ENCODE peak calls at places on chromosomes 1 and 21, in four cellular contexts. One of them, this sample, is unnamed.

GRCh38 chr1:67618285-67619018 is 66.5 kb upstream of the GADD45A start:
- DNase-seq in sigmoid colon: peak
- DNase-seq in GM12892: no peak
- DNase-seq in GM12891: no peak
- DNase-seq in this sample: no peak

GRCh38 chr1:41353744-41354143 is 7.5 kb upstream of the FOXO6 start:
- DNase-seq in GM12891: no peak
- DNase-seq in GM12892: peak
- DNase-seq in sigmoid colon: no peak
- DNase-seq in this sample: peak

GRCh38 chr1:55197106-55197505 is 18.1 kb downstream of the USP24 start:
- DNase-seq in GM12891: no peak
- DNase-seq in sigmoid colon: no peak
- DNase-seq in GM12892: no peak
- DNase-seq in this sample: no peak

GRCh38 chr1:53771648-53772047 is 32.7 kb upstream of the GLIS1 start:
- DNase-seq in GM12892: no peak
- DNase-seq in sigmoid colon: no peak
- DNase-seq in GM12891: no peak
- DNase-seq in this sample: no peak

GRCh38 chr1:230501845-230502244 is 75.7 kb upstream of the PGBD5 start:
- DNase-seq in sigmoid colon: no peak
- DNase-seq in GM12892: no peak
- DNase-seq in GM12891: no peak
- DNase-seq in this sample: no peak

GRCh38 chr1:205317311-205317917 is 4.1 kb downstream of the NUAK2 start:
- DNase-seq in sigmoid colon: no peak
- DNase-seq in GM12892: no peak
- DNase-seq in GM12891: no peak
- DNase-seq in this sample: no peak

GRCh38 chr1:198118136-198118535 is 38.7 kb upstream of the NEK7 start:
- DNase-seq in GM12891: no peak
- DNase-seq in sigmoid colon: peak
- DNase-seq in GM12892: no peak
- DNase-seq in this sample: no peak

GRCh38 chr1:40986328-40986783 is 6.9 kb downstream of the CTPS1 start:
- DNase-seq in GM12891: no peak
- DNase-seq in sigmoid colon: no peak
- DNase-seq in GM12892: no peak
- DNase-seq in this sample: no peak

GRCh38 chr1:245094954-245095353 is 59.8 kb upstream of the KIF26B start:
- DNase-seq in sigmoid colon: no peak
- DNase-seq in GM12891: no peak
- DNase-seq in GM12892: no peak
- DNase-seq in this sample: no peak

GRCh38 chr1:117653732-117654484 is 48.1 kb downstream of the TENT5C start:
- DNase-seq in sigmoid colon: no peak
- DNase-seq in GM12891: no peak
- DNase-seq in GM12892: no peak
- DNase-seq in this sample: no peak

GRCh38 chr1:58732087-58732486 is 32.2 kb upstream of the MYSM1 start:
- DNase-seq in sigmoid colon: no peak
- DNase-seq in GM12891: no peak
- DNase-seq in GM12892: no peak
- DNase-seq in this sample: no peak

GRCh38 chr1:221394011-221394544 is 347.8 kb downstream of the DUSP10 start:
- DNase-seq in sigmoid colon: no peak
- DNase-seq in GM12891: no peak
- DNase-seq in GM12892: no peak
- DNase-seq in this sample: no peak

GRCh38 chr1:200279810-200280411 is 129.9 kb downstream of the ZNF281 start:
- DNase-seq in GM12892: no peak
- DNase-seq in GM12891: no peak
- DNase-seq in sigmoid colon: no peak
- DNase-seq in this sample: no peak

DNA sequence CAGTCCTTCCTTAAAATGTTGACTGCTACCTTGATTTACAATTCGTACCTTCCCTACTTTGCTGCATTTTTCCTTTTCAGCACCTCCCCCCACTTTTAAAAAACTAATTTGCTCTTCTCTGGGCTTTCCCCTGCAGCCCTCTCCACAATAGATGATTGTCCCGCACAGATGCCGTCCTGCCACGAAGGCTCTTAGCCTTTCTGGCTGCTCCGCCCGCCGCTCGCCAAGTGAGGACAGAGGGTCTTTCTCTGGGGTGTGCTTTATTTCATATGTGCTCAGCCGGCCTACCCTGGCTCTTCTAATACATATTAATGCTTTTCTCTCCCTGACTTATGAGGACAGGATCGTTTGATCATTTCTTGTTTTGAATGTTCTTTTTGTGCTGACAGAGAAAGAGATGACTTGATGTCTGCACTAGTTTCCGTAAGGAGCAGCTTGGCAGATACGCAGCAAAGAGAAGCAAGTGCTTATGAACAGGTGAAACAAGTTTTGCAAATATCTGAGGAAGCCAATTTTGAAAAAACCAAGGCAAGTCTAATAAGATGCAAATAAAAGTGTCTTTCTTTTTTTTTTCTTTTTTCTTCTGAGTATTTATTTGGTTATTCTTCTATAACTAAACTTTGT is 60.6 kb downstream of the SDCCAG8 start:
- DNase-seq in GM12891: no peak
- DNase-seq in GM12892: no peak
- DNase-seq in sigmoid colon: no peak
- DNase-seq in this sample: no peak
- TF ChIP-seq POLR2AphosphoS5 in GM12891: no peak
- TF ChIP-seq POLR2AphosphoS5 in GM12892: no peak
- TF ChIP-seq POLR2AphosphoS5 in sigmoid colon: no peak
- TF ChIP-seq POLR2AphosphoS5 in this sample: no peak

DNA sequence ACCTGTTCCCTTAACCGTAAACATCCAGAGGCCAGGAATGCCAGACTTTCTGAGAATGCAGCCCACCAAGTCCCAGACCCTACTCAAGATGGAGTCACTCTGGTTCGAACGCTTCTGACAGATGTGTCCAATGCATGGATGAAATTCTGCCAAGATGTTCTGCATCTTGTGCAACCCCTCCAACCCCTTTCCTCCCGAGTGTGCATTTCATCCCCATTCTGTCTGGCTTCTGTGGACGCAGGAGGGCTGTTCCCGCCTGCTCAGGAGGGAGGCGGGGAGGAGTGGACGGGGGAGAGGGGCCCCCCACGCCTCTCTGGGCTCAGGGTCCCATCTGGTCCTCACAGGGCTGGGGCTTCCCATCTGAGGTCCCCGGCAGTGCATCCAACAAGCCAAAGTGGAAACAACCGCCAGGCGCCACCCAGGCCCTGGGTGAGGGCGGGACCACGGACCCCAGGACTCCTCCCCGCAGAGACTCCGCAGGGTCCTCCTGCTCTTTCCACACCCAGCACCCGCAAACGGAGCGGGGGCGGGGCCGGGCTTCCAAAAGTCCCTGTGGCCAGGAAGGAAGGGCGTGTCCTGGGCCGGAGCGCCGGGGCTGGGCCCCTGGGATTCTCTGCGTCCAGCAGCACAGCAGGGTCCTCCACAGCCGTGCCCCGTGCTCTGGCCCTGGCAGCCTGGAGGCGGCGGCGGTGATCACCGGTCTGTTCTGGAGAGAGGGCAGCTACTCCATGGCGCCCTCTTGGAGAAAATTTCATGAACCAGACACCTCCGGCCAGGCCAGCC is 27.7 kb upstream of the SUMO3 start:
- DNase-seq in GM12892: no peak
- DNase-seq in GM12891: peak
- DNase-seq in sigmoid colon: peak
- DNase-seq in this sample: no peak
- TF ChIP-seq POLR2AphosphoS5 in GM12892: no peak
- TF ChIP-seq POLR2AphosphoS5 in GM12891: no peak
- TF ChIP-seq POLR2AphosphoS5 in sigmoid colon: no peak
- TF ChIP-seq POLR2AphosphoS5 in this sample: peak

DNA sequence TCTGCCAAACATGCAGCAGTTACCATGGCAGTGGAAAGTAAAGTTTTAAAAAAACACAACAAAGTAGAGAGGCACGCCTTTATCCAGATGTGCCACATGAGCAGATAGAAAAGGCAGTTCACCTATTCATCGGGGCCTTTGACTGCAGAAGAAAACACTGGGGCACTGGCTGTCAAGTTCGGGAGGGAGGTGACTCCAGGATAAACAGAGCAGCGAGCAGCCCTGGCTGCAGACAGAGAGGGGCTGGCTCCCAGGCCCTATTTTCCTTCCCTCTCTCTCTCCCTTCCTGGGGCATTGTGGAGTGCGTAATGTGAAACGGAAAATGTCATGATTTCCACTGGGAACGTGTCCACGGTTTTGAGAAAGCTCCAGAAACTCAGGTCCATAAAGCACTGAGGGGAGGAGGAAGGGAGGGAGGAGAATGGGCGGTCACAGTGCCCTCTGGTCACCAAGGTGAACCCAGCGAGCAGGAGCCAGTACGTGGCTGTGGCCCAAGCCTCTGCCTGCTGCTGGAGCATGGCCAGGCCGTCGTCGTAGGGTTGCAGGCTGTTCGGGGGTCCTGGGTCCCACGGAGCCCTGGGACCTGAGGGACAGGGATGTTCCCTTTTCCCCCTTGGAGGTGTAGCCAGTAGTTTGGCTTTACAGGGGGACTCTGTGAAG is 114.7 kb upstream of the IRF2BP2 start:
- DNase-seq in sigmoid colon: peak
- DNase-seq in GM12892: no peak
- DNase-seq in GM12891: no peak
- DNase-seq in this sample: peak
- TF ChIP-seq POLR2AphosphoS5 in sigmoid colon: peak
- TF ChIP-seq POLR2AphosphoS5 in GM12892: peak
- TF ChIP-seq POLR2AphosphoS5 in GM12891: no peak
- TF ChIP-seq POLR2AphosphoS5 in this sample: peak

GRCh38 chr1:89065077-89065868 is at the start of gene GBP1:
- DNase-seq in GM12891: no peak
- DNase-seq in GM12892: no peak
- DNase-seq in sigmoid colon: no peak
- DNase-seq in this sample: no peak
- TF ChIP-seq POLR2AphosphoS5 in GM12891: no peak
- TF ChIP-seq POLR2AphosphoS5 in GM12892: no peak
- TF ChIP-seq POLR2AphosphoS5 in sigmoid colon: peak
- TF ChIP-seq POLR2AphosphoS5 in this sample: peak

GRCh38 chr1:56897150-56898004 is 42.8 kb downstream of the C8A start:
- DNase-seq in GM12891: no peak
- DNase-seq in GM12892: no peak
- DNase-seq in sigmoid colon: no peak
- DNase-seq in this sample: no peak
- TF ChIP-seq POLR2AphosphoS5 in GM12891: no peak
- TF ChIP-seq POLR2AphosphoS5 in GM12892: no peak
- TF ChIP-seq POLR2AphosphoS5 in sigmoid colon: no peak
- TF ChIP-seq POLR2AphosphoS5 in this sample: no peak

GRCh38 chr1:43452789-43453441 is 816 bp downstream of the HYI start:
- DNase-seq in GM12891: no peak
- DNase-seq in GM12892: no peak
- DNase-seq in sigmoid colon: peak
- DNase-seq in this sample: peak
- TF ChIP-seq POLR2AphosphoS5 in GM12891: no peak
- TF ChIP-seq POLR2AphosphoS5 in GM12892: peak
- TF ChIP-seq POLR2AphosphoS5 in sigmoid colon: peak
- TF ChIP-seq POLR2AphosphoS5 in this sample: no peak

GRCh38 chr1:183244466-183244865 is 58.4 kb downstream of the LAMC2 start:
- DNase-seq in sigmoid colon: peak
- DNase-seq in GM12892: no peak
- DNase-seq in GM12891: no peak
- DNase-seq in this sample: peak
- TF ChIP-seq POLR2AphosphoS5 in sigmoid colon: peak
- TF ChIP-seq POLR2AphosphoS5 in GM12892: no peak
- TF ChIP-seq POLR2AphosphoS5 in GM12891: no peak
- TF ChIP-seq POLR2AphosphoS5 in this sample: peak

DNA sequence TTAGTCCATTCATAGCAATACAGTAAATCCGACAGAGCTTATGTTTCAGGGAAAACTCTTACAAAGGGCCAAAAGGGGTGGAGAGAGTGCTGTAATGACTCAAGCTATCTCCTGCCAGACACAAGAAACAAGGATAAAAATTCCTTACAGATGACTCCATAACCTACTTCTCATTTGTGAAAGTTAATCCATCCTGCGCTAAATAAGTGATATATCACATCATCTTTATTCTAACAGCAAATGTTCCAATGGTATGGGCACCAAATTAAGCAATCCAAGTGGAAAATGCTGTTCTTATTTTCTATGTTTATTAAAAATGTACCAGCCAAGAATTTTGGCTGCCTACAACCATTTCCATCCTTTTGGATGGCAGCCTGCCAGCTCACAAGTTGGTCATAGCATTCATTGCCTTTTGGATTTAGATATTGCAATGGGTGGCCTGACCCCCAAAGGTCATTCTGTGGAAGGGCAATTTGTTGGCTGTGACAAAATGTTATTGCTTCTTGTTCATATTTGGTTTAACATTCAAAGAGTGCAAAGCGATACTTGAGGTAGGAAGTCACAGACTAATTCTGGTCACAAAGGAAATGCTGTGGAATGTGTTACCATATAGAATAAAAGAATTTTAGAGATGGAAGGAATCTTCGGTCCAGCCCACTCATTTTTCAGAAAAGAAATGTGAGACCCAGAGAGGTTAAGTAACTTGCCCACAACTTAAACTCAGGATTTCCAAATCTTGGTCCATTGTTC is 2.8 kb upstream of the ENAH start:
- DNase-seq in sigmoid colon: peak
- DNase-seq in GM12891: no peak
- DNase-seq in GM12892: no peak
- DNase-seq in this sample: no peak
- TF ChIP-seq POLR2AphosphoS5 in sigmoid colon: peak
- TF ChIP-seq POLR2AphosphoS5 in GM12891: no peak
- TF ChIP-seq POLR2AphosphoS5 in GM12892: no peak
- TF ChIP-seq POLR2AphosphoS5 in this sample: peak

GRCh38 chr1:65421341-65422174 is 1.1 kb downstream of the LEPR start:
- DNase-seq in sigmoid colon: no peak
- DNase-seq in GM12892: no peak
- DNase-seq in GM12891: no peak
- DNase-seq in this sample: no peak
- TF ChIP-seq POLR2AphosphoS5 in sigmoid colon: no peak
- TF ChIP-seq POLR2AphosphoS5 in GM12892: no peak
- TF ChIP-seq POLR2AphosphoS5 in GM12891: no peak
- TF ChIP-seq POLR2AphosphoS5 in this sample: no peak